ENCODE peak calls at places on chromosomes 2 and 18, in six cellular contexts. C is HepG2, U is HCT116, T is K562, N is SK-N-SH, B is GM12878. S is an unnamed sample.

GRCh38 chr2:234620018-234620417 is 123.1 kb upstream of the ARL4C start:
- DNase-seq in B (no peak), T (no peak), N (no peak), U (no peak), C (no peak), S (no peak)

GRCh38 chr2:211982162-211982561 is 556.4 kb downstream of the ERBB4 start:
- DNase-seq in U (no peak), B (no peak), C (no peak), N (no peak), T (no peak), S (no peak)

GRCh38 chr18:74342416-74343043 is 26.9 kb downstream of the C18orf63 start:
- DNase-seq in C (peak), T (peak), U (peak), B (no peak), N (peak), S (peak)

GRCh38 chr18:58100154-58100553 is 56.1 kb downstream of the NEDD4L start:
- DNase-seq in U (no peak), N (no peak), T (no peak), C (no peak), B (peak), S (no peak)

GRCh38 chr18:427005-427404 is 73.5 kb downstream of the COLEC12 start:
- DNase-seq in U (no peak), C (no peak), T (no peak), B (no peak), N (no peak), S (no peak)

GRCh38 chr2:183284606-183285005 is 160.4 kb downstream of the NUP35 start:
- DNase-seq in N (no peak), T (no peak), U (no peak), C (no peak), B (no peak), S (no peak)

GRCh38 chr2:45888167-45888566 is 236.7 kb downstream of the PRKCE start:
- DNase-seq in C (no peak), U (no peak), T (no peak), B (no peak), N (no peak), S (no peak)

GRCh38 chr2:81304154-81304830 is 999.7 kb upstream of the LRRTM1 start:
- DNase-seq in U (peak), T (no peak), B (no peak), C (no peak), N (no peak), S (no peak)

GRCh38 chr2:220814441-220814840 is 757.7 kb downstream of the EPHA4 start:
- DNase-seq in T (no peak), N (no peak), U (no peak), B (no peak), C (no peak), S (no peak)

GRCh38 chr2:213723707-213724106 is 439.4 kb downstream of the SPAG16 start:
- DNase-seq in T (no peak), U (no peak), B (no peak), C (no peak), N (no peak), S (no peak)

GRCh38 chr18:55047546-55047945 is 88.3 kb upstream of the CCDC68 start:
- DNase-seq in U (no peak), N (no peak), B (no peak), C (no peak), T (no peak), S (no peak)

GRCh38 chr2:23757686-23758433 is 169.1 kb downstream of the ATAD2B start:
- DNase-seq in C (peak), N (no peak), B (no peak), T (peak), U (peak), S (no peak)

GRCh38 chr2:150698016-150698661 is 210.7 kb upstream of the RND3 start:
- DNase-seq in T (no peak), N (no peak), C (no peak), B (no peak), U (no peak), S (no peak)

GRCh38 chr18:68693091-68693815 is 21.7 kb downstream of the TMX3 start:
- DNase-seq in N (no peak), C (no peak), T (no peak), U (no peak), B (no peak), S (no peak)

GRCh38 chr2:27211943-27212625 is at the start of the genes ATRAID and SLC5A6:
- DNase-seq in B (no peak), U (peak), C (peak), N (peak), T (peak), S (peak)

GRCh38 chr18:6920099-6920955 is 190.8 kb downstream of the ARHGAP28 start:
- DNase-seq in N (peak), T (peak), B (no peak), C (peak), U (no peak), S (peak)

GRCh38 chr2:241948901-241949735 is 79.6 kb downstream of the RTP5 start:
- DNase-seq in B (no peak), T (no peak), U (no peak), N (no peak), C (no peak), S (no peak)

GRCh38 chr2:58358024-58358423 is 116.9 kb upstream of the FANCL start:
- DNase-seq in B (no peak), N (no peak), T (no peak), C (no peak), U (no peak), S (no peak)

GRCh38 chr18:22683196-22683676 is 249.9 kb upstream of the RBBP8 start:
- DNase-seq in U (no peak), C (peak), B (no peak), N (no peak), T (no peak), S (no peak)

GRCh38 chr2:7725132-7725849 is 808.1 kb downstream of the RNF144A start:
- DNase-seq in N (no peak), U (no peak), C (no peak), B (peak), T (no peak), S (no peak)

GRCh38 chr2:33620-34019 is 12.7 kb downstream of the FAM110C start:
- DNase-seq in C (peak), U (peak), N (no peak), B (no peak), T (no peak), S (peak)

GRCh38 chr2:109342451-109342850 is 213.4 kb downstream of the SH3RF3 start:
- DNase-seq in N (no peak), B (no peak), T (no peak), U (no peak), C (no peak), S (no peak)

GRCh38 chr2:174802459-174802858 is 38.2 kb upstream of the CHRNA1 start:
- DNase-seq in C (no peak), B (no peak), U (no peak), T (no peak), N (no peak), S (no peak)

GRCh38 chr2:242044206-242044590 is 174.7 kb downstream of the RTP5 start:
- DNase-seq in U (no peak), C (no peak), T (no peak), N (no peak), B (no peak), S (no peak)

GRCh38 chr2:231452799-231453508 is 11.3 kb downstream of the NCL start:
- DNase-seq in N (no peak), T (no peak), B (no peak), C (peak), U (no peak), S (peak)
- TF ChIP-seq JUND in N (peak), T (no peak), B (no peak), C (no peak), U (no peak), S (no peak)

DNA sequence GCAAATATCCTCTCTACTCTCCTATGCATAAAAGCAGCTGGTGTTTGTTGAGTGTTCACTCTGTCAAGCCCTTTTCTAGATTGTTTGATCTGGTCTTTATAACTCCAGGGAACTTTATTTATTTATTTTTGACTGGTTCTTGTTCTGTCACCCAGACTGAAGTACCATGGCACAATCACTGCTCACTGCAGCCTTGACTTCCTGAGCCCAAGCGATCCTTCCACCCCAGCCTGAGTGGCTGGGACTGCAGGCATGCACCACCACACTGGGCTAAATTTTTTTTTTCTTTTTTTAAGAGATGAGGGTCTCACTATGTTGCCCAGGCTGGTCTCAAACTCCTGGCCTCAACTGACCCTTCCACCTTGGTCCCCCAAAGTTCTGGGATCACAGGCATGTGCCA is 12.7 kb upstream of the SLC11A1 start:
- DNase-seq in B (no peak), C (no peak), T (no peak), U (no peak), N (no peak), S (no peak)
- TF ChIP-seq JUND in B (no peak), C (no peak), T (no peak), U (no peak), N (no peak), S (no peak)

GRCh38 chr2:147364597-147364996 is 480.2 kb upstream of the ACVR2A start:
- DNase-seq in C (no peak), T (no peak), B (no peak), U (no peak), N (no peak), S (no peak)
- TF ChIP-seq JUND in C (no peak), T (no peak), B (no peak), U (no peak), N (no peak), S (no peak)

GRCh38 chr2:229596796-229597195 is 117.6 kb downstream of the DNER start:
- DNase-seq in B (no peak), C (no peak), U (no peak), T (no peak), N (no peak), S (no peak)
- TF ChIP-seq JUND in B (no peak), C (no peak), U (no peak), T (no peak), N (no peak), S (no peak)

DNA sequence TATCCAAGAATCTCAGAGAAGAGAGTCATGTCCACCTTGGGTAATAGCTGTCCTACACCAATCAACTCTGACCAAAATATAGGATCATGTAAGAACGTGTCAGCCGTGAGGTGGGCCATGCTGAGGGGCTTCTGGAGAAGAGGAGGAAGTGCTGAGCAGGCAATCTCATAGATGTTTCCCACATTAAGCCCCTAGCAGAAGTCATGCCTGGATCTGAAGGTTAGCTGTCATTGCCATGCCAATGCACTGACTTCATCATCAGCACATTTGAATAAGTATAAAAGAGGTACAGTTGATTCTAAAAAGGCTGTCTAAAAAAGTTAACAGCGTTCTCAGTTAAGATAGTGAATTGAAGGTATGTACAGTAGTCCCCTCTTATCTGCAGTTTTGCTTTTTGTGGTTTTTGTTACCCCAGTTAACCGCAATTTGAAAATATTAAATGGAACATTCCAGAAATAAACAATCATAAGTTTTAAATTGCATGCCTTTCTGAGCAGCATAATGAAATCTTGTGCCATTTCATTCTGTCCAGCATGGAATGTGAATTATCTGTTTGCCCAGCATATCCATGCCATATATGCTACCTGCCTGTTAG is 67.2 kb upstream of the TMEM17 start:
- DNase-seq in N (no peak), U (no peak), C (no peak), T (no peak), B (no peak), S (no peak)
- TF ChIP-seq JUND in N (no peak), U (no peak), C (no peak), T (no peak), B (no peak), S (no peak)

GRCh38 chr18:31610841-31611240 is 19.2 kb downstream of the TTR start:
- DNase-seq in U (peak), C (peak), N (peak), B (no peak), T (peak), S (peak)
- TF ChIP-seq JUND in U (no peak), C (no peak), N (no peak), B (no peak), T (no peak), S (no peak)

DNA sequence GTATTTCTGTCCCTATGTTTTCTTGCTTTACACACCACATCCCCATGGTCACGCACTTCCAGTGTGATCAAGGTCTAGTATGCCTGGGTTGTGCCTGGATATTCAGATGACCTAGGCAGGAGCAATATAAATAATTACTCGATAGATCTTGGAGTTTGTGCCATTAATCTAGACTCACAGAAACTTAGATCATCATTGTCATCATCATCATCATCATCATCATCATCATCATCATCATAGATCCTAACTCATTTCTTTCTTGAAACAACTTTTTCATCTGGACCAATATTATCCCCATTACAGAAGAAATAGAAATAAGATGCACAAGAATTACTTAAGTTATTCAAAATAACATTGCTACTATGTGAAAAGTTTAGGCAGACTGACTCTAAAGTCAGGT is 130.3 kb upstream of the LRRTM4 start:
- DNase-seq in N (no peak), T (no peak), U (no peak), C (no peak), B (no peak), S (no peak)
- TF ChIP-seq JUND in N (no peak), T (no peak), U (no peak), C (no peak), B (no peak), S (no peak)

GRCh38 chr2:204695506-204695905 is 150.2 kb downstream of the PARD3B start:
- DNase-seq in T (no peak), B (no peak), C (no peak), U (no peak), N (no peak), S (no peak)
- TF ChIP-seq JUND in T (no peak), B (no peak), C (no peak), U (no peak), N (no peak), S (no peak)

DNA sequence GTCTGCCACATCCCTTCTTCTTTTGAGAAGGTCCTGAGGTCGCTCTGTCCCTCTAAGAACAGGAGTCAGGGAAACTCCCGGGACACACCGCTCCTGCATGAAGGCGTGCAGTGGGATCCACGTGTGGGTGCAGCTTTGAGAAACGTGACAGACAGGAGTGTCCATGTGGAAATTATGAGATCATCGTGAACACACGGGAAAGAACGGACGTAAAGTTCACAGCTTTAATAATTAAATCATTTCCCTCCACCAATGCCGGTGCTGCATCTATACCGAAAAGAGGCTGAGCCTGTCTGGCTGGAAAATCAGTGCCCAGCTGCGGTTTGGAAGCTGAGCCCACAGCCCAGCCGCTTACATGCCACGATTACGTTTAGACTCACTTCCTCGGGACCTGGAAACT is 372.4 kb upstream of the SALL3 start:
- DNase-seq in B (no peak), U (no peak), C (no peak), T (no peak), N (no peak), S (no peak)
- TF ChIP-seq JUND in B (no peak), U (no peak), C (no peak), T (no peak), N (no peak), S (no peak)

GRCh38 chr2:2165135-2165534 is 165.9 kb downstream of the MYT1L start:
- DNase-seq in N (no peak), T (no peak), U (no peak), B (no peak), C (no peak), S (no peak)
- TF ChIP-seq JUND in N (no peak), T (no peak), U (no peak), B (no peak), C (no peak), S (no peak)

S was measured in T47D.